ENCODE peak calls at places on chromosomes 13 and 19, in five cellular contexts. I, D, U, O and L are unnamed samples.

GRCh38 chr19:53977429-53977990 is 13.9 kb upstream of the CACNG6 start:
- DNase-seq in I (peak; percentile 71), D (peak; percentile 81), U (no peak), O (peak; percentile 81), L (peak; percentile 78)

GRCh38 chr13:48144413-48145035 is 49.6 kb upstream of the MED4 start:
- DNase-seq in I (no peak), D (no peak), U (no peak), O (no peak), L (peak; percentile 45)

GRCh38 chr13:99516153-99516929 is 15.1 kb downstream of the TM9SF2 start:
- DNase-seq in I (no peak), D (no peak), U (no peak), O (no peak), L (no peak)

GRCh38 chr13:30804474-30804873 is 69.1 kb downstream of the ALOX5AP start:
- DNase-seq in I (no peak), D (no peak), U (no peak), O (peak; percentile 29), L (no peak)

GRCh38 chr13:102401305-102401704 is 543 bp downstream of the FGF14 start:
- DNase-seq in I (no peak), D (no peak), U (no peak), O (peak; percentile 45), L (no peak)

GRCh38 chr13:83499286-83499685 is 383.0 kb downstream of the SLITRK1 start:
- DNase-seq in I (no peak), D (no peak), U (no peak), O (no peak), L (peak; percentile 14)

GRCh38 chr19:30214651-30215051 is 157.5 kb upstream of the ZNF536 start:
- DNase-seq in I (no peak), D (no peak), U (peak; percentile 1), O (no peak), L (no peak)

GRCh38 chr19:16477311-16477710 is 5.5 kb upstream of the EPS15L1 start:
- DNase-seq in I (no peak), D (no peak), U (no peak), O (no peak), L (no peak)

GRCh38 chr19:13906525-13906904 is 514 bp downstream of the CC2D1A start:
- DNase-seq in I (peak; percentile 58), D (no peak), U (no peak), O (peak; percentile 56), L (no peak)

DNA sequence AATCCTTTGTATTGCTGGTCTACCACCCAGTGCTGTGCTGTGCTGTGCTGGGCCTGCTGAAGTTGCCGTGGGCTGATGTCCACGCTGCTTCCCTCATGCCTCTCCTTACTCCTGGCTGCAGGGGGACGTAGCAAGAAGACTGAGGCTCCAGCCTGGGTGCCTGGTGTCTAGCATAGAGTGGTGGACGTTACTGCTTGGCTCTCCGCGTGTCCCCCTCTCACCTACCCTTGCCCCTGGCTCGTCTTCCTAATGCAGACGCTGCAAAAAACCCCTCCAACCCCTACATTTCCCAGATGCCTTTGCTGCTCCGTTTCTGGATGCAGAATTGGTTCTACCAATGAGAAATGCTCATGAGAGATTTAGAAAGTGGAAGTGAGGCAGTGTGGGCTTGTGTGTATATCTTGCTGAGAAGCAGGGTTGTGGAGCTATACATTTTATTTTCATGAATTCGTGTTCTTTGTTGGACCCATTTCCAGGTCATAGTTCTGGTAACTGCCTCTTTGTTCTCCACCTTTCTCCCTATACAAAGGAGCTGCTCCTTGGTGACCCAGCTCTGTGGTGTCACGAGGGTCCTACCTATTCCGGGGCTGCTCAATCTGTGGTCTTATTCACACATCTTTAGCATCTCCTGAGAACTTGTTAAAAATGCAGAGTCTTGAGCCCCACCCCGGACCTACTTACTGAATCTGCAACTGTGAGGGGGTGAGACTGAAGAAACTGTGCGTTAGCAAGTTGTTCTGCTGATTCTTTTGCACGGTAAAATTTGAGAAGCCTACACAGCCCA is 7.9 kb upstream of the DENND1C start:
- DNase-seq in I (no peak), D (peak; percentile 4), U (peak; percentile 71), O (no peak), L (no peak)
- TF ChIP-seq MXI1 in I (no peak), D (no peak), U (no peak), O (no peak), L (no peak)

GRCh38 chr19:8491574-8491973 is 10.9 kb downstream of the PRAM1 start:
- DNase-seq in I (no peak), D (no peak), U (no peak), O (no peak), L (no peak)
- TF ChIP-seq MXI1 in I (no peak), D (no peak), U (no peak), O (no peak), L (no peak)

GRCh38 chr13:113850722-113851479 is 13.0 kb downstream of the GAS6 start:
- DNase-seq in I (no peak), D (no peak), U (no peak), O (no peak), L (no peak)

GRCh38 chr13:113851480-113851803 is 12.4 kb downstream of the GAS6 start:
- DNase-seq in I (no peak), D (no peak), U (no peak), O (no peak), L (no peak)

GRCh38 chr13:113849546-113849945 is 14.3 kb downstream of the GAS6 start:
- DNase-seq in I (no peak), D (no peak), U (no peak), O (no peak), L (no peak)

GRCh38 chr13:113848431-113849260 is 15.2 kb downstream of the GAS6 start:
- DNase-seq in I (no peak), D (no peak), U (no peak), O (no peak), L (no peak)

DNA sequence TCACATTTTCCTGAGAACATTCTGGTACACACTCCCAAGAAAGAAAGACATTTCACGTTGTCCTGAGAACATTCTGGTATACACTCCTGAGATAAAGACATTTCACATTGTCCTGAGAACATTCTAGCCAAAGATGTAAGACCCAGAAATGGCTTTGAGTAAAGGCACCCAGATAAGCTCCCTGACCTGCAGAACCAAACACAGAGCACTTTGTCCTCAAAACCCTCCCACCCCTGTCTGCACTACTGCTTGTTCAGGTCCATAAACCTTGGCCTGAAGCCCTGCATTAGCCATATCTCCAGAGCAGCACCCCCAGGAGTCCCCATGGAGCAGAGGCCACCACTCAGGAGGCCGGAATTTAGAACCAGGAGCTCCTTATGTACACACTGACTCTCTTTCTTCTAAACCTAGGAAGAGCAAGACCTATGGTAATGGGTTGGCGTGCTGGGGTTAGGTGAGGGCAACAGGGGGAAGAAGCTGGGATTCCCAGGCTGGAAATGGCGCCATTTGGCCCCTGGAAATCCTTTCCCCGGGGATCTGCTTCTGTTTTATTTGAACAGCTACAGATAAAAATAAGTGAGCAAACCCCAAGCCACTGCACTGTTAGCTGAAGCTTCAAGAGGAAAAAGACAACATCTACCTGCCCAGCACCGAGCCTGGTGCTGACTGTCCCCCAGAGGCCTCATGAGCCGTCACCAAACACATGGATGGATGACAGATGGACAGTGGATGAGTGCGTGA is 13.7 kb downstream of the GAS6 start:
- DNase-seq in I (no peak), D (no peak), U (no peak), O (no peak), L (no peak)
- TF ChIP-seq MXI1 in I (no peak), D (no peak), U (no peak), O (no peak), L (no peak)

DNA sequence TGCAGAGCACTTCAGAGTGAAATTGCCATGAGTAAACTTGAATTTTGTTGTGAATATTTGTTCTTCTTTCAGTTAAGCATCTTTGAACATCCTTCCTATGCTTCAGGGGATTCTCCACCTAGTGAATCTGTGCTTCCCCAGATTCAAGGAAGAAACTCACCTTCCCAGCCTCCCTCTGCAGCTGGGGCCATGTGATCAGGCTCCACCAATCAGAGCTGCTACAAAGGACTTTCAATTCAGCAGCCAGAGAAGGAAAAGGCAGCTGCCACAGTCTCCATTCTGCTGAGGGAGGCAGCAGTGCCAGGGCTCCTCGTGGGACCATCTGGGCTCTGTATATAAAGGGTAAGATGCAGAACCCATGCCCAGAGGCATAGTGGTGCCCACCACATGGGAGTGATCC is 89.7 kb upstream of the SIAH3 start:
- DNase-seq in I (no peak), D (no peak), U (no peak), O (no peak), L (no peak)
- TF ChIP-seq MXI1 in I (no peak), D (no peak), U (no peak), O (no peak), L (no peak)

GRCh38 chr13:105974380-105974779 is 561.1 kb downstream of the EFNB2 start:
- DNase-seq in I (no peak), D (no peak), U (no peak), O (no peak), L (no peak)

GRCh38 chr13:105984236-105984635 is 551.2 kb downstream of the EFNB2 start:
- DNase-seq in I (no peak), D (no peak), U (no peak), O (no peak), L (no peak)

GRCh38 chr13:105979131-105979530 is 556.3 kb downstream of the EFNB2 start:
- DNase-seq in I (no peak), D (no peak), U (no peak), O (no peak), L (no peak)

GRCh38 chr13:105982219-105982618 is 553.2 kb downstream of the EFNB2 start:
- DNase-seq in I (no peak), D (no peak), U (no peak), O (no peak), L (no peak)

GRCh38 chr13:105979586-105979985 is 555.9 kb downstream of the EFNB2 start:
- DNase-seq in I (no peak), D (no peak), U (no peak), O (no peak), L (no peak)
- TF ChIP-seq MXI1 in I (no peak), D (no peak), U (no peak), O (no peak), L (no peak)

DNA sequence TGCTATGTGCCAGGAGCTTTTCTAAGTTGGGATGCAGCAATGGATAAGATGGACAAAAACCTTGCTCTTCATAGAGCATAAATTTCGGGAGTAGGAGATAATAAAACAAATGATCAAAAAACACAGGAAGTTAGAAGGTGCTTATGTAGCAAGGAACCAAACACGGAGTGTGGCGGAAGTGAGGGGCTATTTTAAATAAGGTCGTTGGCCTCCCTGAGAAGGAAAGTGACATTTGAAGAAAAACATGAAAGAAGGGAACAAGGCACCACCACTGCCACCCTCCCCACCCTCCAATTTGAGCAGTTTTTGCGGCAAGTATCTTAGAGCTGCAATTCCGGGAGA is 3.2 kb upstream of the GSX1 start:
- DNase-seq in I (no peak), D (no peak), U (no peak), O (no peak), L (no peak)
- TF ChIP-seq MXI1 in I (no peak), D (no peak), U (no peak), O (no peak), L (no peak)

DNA sequence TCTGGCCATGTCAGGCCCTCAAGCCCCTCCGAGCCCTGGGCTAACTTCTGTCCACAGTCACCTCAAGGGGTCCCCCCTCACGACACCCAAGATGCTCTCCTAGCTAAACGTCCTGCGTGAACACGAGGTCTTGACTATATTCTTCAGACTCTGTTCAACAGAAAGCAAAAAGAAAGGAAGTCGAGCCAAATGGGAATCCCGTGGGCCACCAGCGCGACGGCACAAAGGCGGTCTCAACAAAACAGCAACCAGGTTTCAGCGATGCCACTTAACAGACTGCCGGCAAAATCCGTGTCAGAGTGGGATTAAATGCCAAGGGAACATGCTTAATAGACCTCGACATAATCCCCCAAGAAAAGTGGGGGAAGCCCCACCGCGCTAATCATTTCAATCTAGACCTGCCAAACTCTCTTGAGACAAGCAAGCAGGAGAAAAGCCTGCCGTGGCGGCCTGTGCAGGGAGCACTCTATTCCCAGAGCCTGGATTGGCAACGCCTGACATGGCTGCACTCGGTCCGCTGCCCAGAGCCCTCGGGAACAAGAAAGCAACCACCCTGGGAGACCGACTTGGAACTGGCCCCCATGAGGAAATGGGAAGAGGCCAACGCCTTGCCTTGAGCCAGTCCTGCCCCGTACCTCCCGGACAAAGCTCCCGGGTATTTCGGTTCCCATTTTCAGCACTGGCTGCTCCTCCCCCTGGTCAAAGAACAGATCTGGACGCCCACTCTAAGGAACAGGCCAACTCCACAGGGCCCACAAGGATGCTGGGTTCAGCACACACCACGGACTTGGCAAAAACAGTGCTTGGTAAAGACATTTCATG is 16.0 kb downstream of the ZC3H4 start:
- DNase-seq in I (no peak), D (no peak), U (no peak), O (no peak), L (no peak)
- TF ChIP-seq MXI1 in I (no peak), D (no peak), U (no peak), O (no peak), L (no peak)